ENCODE peak calls at places on chromosome 17, in seven cellular contexts. G is cardiac muscle cell, K is AG04450, M is astrocyte, E is cardiac fibroblast, A is transverse colon, U is esophagus squamous epithelium. Z is an unnamed sample.

GRCh38 chr17:22411185-22411784 is 719.0 kb downstream of the KCNJ18 start:
- DNase-seq in G (no peak), K (no peak), M (no peak), E (no peak), A (no peak), U (no peak), Z (no peak)

GRCh38 chr17:78409191-78409621 is 30.8 kb downstream of the PGS1 start:
- DNase-seq in G (no peak), K (no peak), M (no peak), E (no peak), A (peak), U (no peak), Z (no peak)

GRCh38 chr17:13601317-13601775 is 383 bp downstream of the HS3ST3A1 start:
- DNase-seq in G (peak), K (no peak), M (no peak), E (no peak), A (no peak), U (no peak), Z (no peak)

GRCh38 chr17:36936455-36936934 is 780 bp upstream of the LHX1 start:
- DNase-seq in G (peak), K (no peak), M (no peak), E (no peak), A (no peak), U (no peak), Z (no peak)

GRCh38 chr17:2043785-2044184 is 2.0 kb downstream of the OVCA2 start:
- DNase-seq in G (no peak), K (no peak), M (peak), E (no peak), A (no peak), U (no peak), Z (no peak)

GRCh38 chr17:21249911-21250703 is 3.1 kb downstream of the NATD1 start:
- DNase-seq in G (no peak), K (no peak), M (no peak), E (no peak), A (no peak), U (no peak), Z (no peak)

GRCh38 chr17:29575511-29576213 is 7.2 kb downstream of the TP53I13 start:
- DNase-seq in G (no peak), K (no peak), M (no peak), E (no peak), A (no peak), U (no peak), Z (no peak)

GRCh38 chr17:18213666-18214270 is 11.7 kb upstream of the LLGL1 start:
- DNase-seq in G (no peak), K (no peak), M (no peak), E (no peak), A (no peak), U (no peak), Z (no peak)

GRCh38 chr17:15894258-15894657 is 50.7 kb upstream of the ADORA2B start:
- DNase-seq in G (no peak), K (no peak), M (no peak), E (no peak), A (no peak), U (no peak), Z (no peak)

GRCh38 chr17:81422776-81423697 is 27.8 kb downstream of the BAHCC1 start:
- DNase-seq in G (peak), K (peak), M (peak), E (peak), A (peak), U (no peak), Z (peak)

GRCh38 chr17:48612456-48612853 is 1.6 kb upstream of the HOXB7 start:
- DNase-seq in G (no peak), K (no peak), M (no peak), E (no peak), A (no peak), U (no peak), Z (no peak)

DNA sequence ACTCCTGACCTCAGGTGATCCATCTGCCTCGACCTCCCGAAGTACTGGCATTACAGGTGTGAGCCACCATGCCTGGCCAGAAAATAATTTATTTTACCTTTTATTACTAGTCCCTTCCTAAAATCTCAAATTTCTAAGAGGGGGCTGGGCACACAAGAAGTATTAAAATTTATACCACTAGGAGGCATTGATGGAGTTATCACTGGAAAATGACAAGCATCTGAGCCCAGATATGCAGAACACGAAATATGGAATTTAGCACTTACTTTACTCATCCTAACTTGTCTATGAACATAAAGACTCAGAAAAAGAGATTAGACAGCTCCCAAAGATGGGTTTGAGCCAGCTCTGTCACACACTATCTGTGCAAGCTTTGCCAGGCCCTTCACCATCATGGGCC is 46.4 kb downstream of the STAT5A start:
- DNase-seq in G (no peak), K (no peak), M (no peak), E (no peak), A (no peak), U (no peak), Z (no peak)
- TF ChIP-seq CTCF in G (peak), K (peak), M (no peak), E (no peak), A (no peak), U (no peak), Z (no peak)

GRCh38 chr17:507441-507840 is 154.8 kb upstream of the RPH3AL start:
- DNase-seq in G (no peak), K (no peak), M (no peak), E (no peak), A (no peak), U (no peak), Z (no peak)

GRCh38 chr17:511833-512251 is 159.2 kb upstream of the RPH3AL start:
- DNase-seq in G (no peak), K (no peak), M (peak), E (no peak), A (no peak), U (no peak), Z (no peak)

GRCh38 chr17:510223-510917 is 157.8 kb upstream of the RPH3AL start:
- DNase-seq in G (no peak), K (no peak), M (no peak), E (no peak), A (no peak), U (no peak), Z (no peak)

GRCh38 chr17:511001-511690 is 158.5 kb upstream of the RPH3AL start:
- DNase-seq in G (no peak), K (peak), M (peak), E (peak), A (no peak), U (no peak), Z (no peak)

GRCh38 chr17:509316-509715 is 156.7 kb upstream of the RPH3AL start:
- DNase-seq in G (no peak), K (no peak), M (no peak), E (no peak), A (no peak), U (no peak), Z (no peak)
- H3K4me3 ChIP-seq in G (no peak), K (no peak), M (no peak), E (no peak), A (no peak), U (no peak), Z (no peak)

GRCh38 chr17:40862985-40863733 is 3.9 kb downstream of the KRT12 start:
- DNase-seq in G (peak), K (no peak), M (no peak), E (peak), A (no peak), U (no peak), Z (no peak)
- TF ChIP-seq CTCF in G (peak), K (peak), M (peak), E (peak), A (no peak), U (no peak), Z (peak)

GRCh38 chr17:68768804-68769203 is 167.6 kb upstream of the FAM20A start:
- DNase-seq in G (no peak), K (no peak), M (no peak), E (no peak), A (no peak), U (no peak), Z (no peak)
- H3K4me3 ChIP-seq in G (no peak), K (no peak), M (no peak), E (no peak), A (no peak), U (no peak), Z (no peak)

DNA sequence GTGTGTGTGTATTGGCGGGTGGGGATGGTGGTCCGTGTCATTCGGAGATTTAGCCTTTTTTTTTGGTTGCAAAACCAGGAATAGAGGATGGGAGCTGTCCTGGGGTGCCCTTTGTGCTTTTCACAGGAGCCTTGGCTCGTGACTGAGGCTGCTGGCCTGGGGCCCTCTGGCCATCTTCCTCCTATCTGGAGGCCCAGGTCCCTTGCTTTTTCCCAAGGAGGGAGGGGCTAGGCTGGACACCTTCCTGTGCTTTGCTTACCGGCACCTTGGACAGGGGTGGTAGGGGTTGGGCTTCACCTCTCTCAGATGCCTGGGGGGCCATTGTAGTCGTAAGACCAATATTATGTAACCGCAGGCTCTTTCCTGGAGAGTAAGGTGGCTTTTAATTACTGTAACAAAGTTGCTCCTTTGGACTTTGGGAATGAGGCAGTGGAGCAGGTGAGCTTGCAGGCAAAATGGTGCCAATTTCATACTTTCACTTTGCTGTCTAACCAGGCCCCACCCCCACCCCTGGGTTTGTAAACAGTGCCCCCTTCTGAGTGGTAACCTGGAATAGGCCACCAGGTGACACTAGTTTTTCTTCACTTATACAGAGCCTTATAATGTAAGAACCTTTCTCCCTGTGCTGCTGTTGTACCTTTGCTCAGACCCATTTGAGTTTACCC is 1.2 kb downstream of the DYNLL2 start:
- DNase-seq in G (peak), K (no peak), M (no peak), E (peak), A (peak), U (no peak), Z (no peak)
- TF ChIP-seq CTCF in G (peak), K (peak), M (no peak), E (no peak), A (no peak), U (no peak), Z (peak)

GRCh38 chr17:55723488-55723848 is 804 bp upstream of the TMEM100 start:
- DNase-seq in G (no peak), K (no peak), M (no peak), E (no peak), A (no peak), U (no peak), Z (no peak)
- H3K4me3 ChIP-seq in G (no peak), K (no peak), M (no peak), E (no peak), A (no peak), U (no peak), Z (no peak)

DNA sequence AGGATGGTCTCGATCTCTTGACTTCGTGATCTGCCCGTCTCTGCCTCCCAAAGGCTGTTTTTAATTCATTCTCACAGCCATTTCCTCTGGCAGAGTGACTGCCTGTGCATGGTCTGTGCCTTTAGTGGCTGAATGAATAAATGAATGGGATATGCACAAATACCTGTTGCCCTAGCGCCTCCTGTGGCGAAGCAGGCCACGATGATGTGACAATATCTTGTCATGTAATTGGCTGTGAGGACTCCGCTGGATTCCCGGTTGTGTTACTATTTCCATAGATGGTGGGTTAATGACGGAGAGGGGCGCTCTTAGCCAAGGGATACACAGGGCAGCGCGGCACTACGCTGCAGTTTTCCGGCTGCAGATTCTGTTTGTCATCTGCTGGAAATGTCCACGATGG is 26.8 kb upstream of the ENDOV start:
- DNase-seq in G (no peak), K (no peak), M (no peak), E (no peak), A (no peak), U (no peak), Z (no peak)
- TF ChIP-seq CTCF in G (no peak), K (no peak), M (no peak), E (no peak), A (no peak), U (no peak), Z (no peak)

GRCh38 chr17:608911-609882 is 105.4 kb downstream of the VPS53 start:
- DNase-seq in G (no peak), K (no peak), M (peak), E (no peak), A (no peak), U (no peak), Z (no peak)
- H3K4me3 ChIP-seq in G (no peak), K (no peak), M (no peak), E (no peak), A (no peak), U (no peak), Z (no peak)

Z was measured in epithelial cell of proximal tubule.